ENCODE peak calls at places on chromosomes 5 and 9, in seven cellular contexts. B is astrocyte of the spinal cord, Z is heart right ventricle, L is mammary epithelial cell, G is right lobe of liver, Y is AG10803, V is cardiac fibroblast. K is an unnamed sample.

GRCh38 chr9:34501889-34502425 is 20.8 kb downstream of the ENHO start:
- DNase-seq in B (peak), Z (peak), L (no peak), G (no peak), Y (peak), V (peak), K (peak)

GRCh38 chr5:150404991-150405816 is 7.5 kb downstream of the CD74 start:
- DNase-seq in B (no peak), Z (no peak), L (no peak), G (no peak), Y (no peak), V (no peak), K (no peak)

GRCh38 chr5:168931638-168932345 is 352.6 kb upstream of the PANK3 start:
- DNase-seq in B (no peak), Z (no peak), L (peak), G (no peak), Y (peak), V (peak), K (no peak)

GRCh38 chr5:61313960-61314681 is 17.9 kb upstream of the ZSWIM6 start:
- DNase-seq in B (peak), Z (no peak), L (peak), G (no peak), Y (peak), V (peak), K (peak)

GRCh38 chr5:30849801-30850370 is 343.6 kb upstream of the CDH6 start:
- DNase-seq in B (peak), Z (no peak), L (no peak), G (no peak), Y (no peak), V (peak), K (no peak)

GRCh38 chr5:88551724-88552345 is 283.2 kb upstream of the TMEM161B start:
- DNase-seq in B (no peak), Z (no peak), L (no peak), G (no peak), Y (no peak), V (no peak), K (no peak)

GRCh38 chr5:11903614-11904269 is 504 bp downstream of the CTNND2 start:
- DNase-seq in B (peak), Z (peak), L (no peak), G (no peak), Y (no peak), V (peak), K (no peak)

GRCh38 chr9:94018628-94019027 is 63.5 kb upstream of the BARX1 start:
- DNase-seq in B (peak), Z (no peak), L (no peak), G (no peak), Y (peak), V (peak), K (peak)

GRCh38 chr5:158163836-158164572 is 305.1 kb upstream of the CLINT1 start:
- DNase-seq in B (no peak), Z (no peak), L (no peak), G (no peak), Y (peak), V (no peak), K (peak)

GRCh38 chr5:134436523-134437339 is 25.1 kb upstream of the CDKN2AIPNL start:
- DNase-seq in B (peak), Z (peak), L (peak), G (peak), Y (peak), V (peak), K (peak)

GRCh38 chr9:11701706-11702105 is 991.5 kb upstream of the TYRP1 start:
- DNase-seq in B (no peak), Z (no peak), L (no peak), G (no peak), Y (no peak), V (no peak), K (no peak)

GRCh38 chr9:74729129-74729710 is 158.5 kb downstream of the TRPM6 start:
- DNase-seq in B (peak), Z (no peak), L (no peak), G (no peak), Y (no peak), V (no peak), K (peak)

GRCh38 chr5:174571662-174572397 is 152.6 kb upstream of the MSX2 start:
- DNase-seq in B (peak), Z (peak), L (peak), G (peak), Y (peak), V (peak), K (peak)

GRCh38 chr9:87269296-87269695 is 228.4 kb upstream of the DAPK1 start:
- DNase-seq in B (no peak), Z (no peak), L (no peak), G (no peak), Y (no peak), V (no peak), K (no peak)

DNA sequence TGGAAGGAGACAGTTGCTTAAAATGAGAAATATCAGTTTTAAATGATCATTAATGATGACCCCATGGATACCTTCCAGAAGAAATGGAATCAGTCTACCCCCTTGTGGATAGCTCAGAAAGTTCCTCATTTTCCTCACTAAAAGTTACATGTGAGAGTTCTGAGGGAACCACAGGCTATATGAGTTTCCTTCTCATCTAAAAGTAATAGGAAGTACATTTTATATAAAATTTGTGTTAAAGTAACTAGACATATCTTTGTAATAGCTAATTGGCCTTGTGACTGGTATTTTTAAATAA is 104.9 kb upstream of the SLC25A48 start:
- DNase-seq in B (no peak), Z (no peak), L (no peak), G (no peak), Y (no peak), V (no peak), K (no peak)
- TF ChIP-seq CTCF in B (peak), Z (no peak), L (peak), G (peak), Y (peak), V (peak), K (no peak)

DNA sequence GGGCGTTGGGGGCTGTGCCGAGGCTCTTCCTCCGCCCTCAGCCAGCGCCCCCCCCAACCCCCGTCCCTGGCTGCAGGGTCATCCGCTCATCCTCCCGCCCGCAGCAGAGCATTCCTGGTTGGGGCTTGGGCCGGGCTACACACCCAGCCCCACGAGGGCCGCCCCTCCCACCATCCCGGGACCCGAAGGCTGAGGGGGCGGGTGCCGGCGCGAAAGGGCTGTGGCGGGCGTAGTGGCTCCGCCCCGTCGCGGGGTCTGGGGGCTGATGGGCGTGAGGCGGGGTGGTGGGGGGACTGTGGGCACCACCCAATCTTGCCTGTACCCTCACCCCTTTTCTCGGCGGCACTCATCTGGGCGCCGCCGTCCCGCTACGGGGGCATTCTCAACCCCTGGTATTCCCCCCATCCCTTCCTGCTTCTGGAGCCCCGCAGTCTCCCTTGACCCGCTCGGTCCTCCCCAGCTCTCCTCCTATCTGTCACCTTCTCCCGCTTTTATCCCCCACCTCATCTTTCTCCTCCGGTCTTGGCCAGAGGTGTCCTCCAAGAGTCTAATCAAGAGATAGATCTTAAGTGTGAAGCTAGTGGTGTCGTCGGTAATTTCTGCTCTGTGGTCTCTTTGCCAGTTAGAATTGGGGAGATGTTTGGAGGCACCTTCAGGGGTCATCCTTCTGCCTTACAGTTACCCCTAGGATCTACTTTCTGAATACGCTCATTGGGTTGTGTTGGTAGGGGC is 1.6 kb downstream of the FER start:
- DNase-seq in B (peak), Z (no peak), L (peak), G (no peak), Y (no peak), V (peak), K (no peak)
- H3K4me3 ChIP-seq in B (peak), Z (peak), L (peak), G (peak), Y (peak), V (peak), K (peak)

GRCh38 chr5:78221964-78222451 is 72.5 kb downstream of the AP3B1 start:
- DNase-seq in B (no peak), Z (no peak), L (peak), G (no peak), Y (peak), V (peak), K (peak)
- TF ChIP-seq CTCF in B (peak), Z (no peak), L (no peak), G (no peak), Y (peak), V (peak), K (peak)

GRCh38 chr9:120925535-120926396 is 830 bp downstream of the TRAF1 start:
- DNase-seq in B (peak), Z (no peak), L (peak), G (no peak), Y (peak), V (peak), K (peak)

GRCh38 chr9:120928015-120928719 is 1.6 kb upstream of the TRAF1 start:
- DNase-seq in B (no peak), Z (peak), L (no peak), G (no peak), Y (no peak), V (peak), K (no peak)

GRCh38 chr9:120926397-120926928 is at the start of gene TRAF1:
- DNase-seq in B (no peak), Z (no peak), L (no peak), G (no peak), Y (no peak), V (no peak), K (no peak)

GRCh38 chr9:120928720-120929389 is 2.3 kb upstream of the TRAF1 start:
- DNase-seq in B (peak), Z (peak), L (peak), G (peak), Y (peak), V (peak), K (peak)

DNA sequence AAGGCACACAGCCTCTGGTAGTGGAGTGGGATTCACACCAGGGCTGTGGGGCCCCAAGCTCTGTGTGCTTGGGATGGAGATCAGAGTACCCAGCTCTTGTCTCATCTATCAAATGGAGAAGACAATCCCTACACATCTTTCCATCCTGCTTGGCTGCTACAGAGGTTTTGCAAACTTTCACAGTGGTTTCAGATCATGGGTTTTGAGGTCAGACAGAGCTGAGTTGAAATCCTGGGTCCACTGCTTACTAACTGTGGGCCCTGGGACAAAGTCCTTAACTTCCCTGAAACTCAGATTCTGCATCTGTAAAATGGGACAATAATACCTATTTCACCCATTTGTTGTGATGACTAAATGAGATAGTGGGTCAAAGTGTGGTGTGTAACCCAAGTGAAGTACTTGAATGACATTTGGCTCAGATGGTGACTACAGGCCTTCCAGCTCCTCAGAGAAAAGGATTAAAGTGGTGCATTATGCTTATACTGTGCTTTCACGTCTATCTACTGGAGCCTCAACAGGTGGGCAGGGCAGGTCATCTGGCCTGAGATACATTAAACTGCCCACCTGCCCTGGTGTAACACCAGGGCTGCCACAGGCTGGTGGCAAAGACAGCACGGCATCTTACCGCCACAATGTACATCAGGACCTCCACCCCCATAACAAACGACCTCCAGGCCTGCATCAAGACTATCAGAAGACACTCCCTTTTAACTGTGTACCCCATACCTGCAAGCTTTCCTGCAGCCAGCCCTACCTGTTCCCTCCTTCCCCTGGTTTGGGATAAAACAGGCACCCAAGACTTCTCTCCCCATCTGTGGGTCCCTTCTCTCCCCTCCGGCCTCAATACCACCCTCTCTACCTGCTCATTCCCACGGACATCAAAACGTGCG is 774 bp upstream of the TRAF1 start:
- DNase-seq in B (no peak), Z (no peak), L (no peak), G (no peak), Y (no peak), V (no peak), K (no peak)
- H3K4me3 ChIP-seq in B (no peak), Z (no peak), L (no peak), G (no peak), Y (no peak), V (no peak), K (no peak)

DNA sequence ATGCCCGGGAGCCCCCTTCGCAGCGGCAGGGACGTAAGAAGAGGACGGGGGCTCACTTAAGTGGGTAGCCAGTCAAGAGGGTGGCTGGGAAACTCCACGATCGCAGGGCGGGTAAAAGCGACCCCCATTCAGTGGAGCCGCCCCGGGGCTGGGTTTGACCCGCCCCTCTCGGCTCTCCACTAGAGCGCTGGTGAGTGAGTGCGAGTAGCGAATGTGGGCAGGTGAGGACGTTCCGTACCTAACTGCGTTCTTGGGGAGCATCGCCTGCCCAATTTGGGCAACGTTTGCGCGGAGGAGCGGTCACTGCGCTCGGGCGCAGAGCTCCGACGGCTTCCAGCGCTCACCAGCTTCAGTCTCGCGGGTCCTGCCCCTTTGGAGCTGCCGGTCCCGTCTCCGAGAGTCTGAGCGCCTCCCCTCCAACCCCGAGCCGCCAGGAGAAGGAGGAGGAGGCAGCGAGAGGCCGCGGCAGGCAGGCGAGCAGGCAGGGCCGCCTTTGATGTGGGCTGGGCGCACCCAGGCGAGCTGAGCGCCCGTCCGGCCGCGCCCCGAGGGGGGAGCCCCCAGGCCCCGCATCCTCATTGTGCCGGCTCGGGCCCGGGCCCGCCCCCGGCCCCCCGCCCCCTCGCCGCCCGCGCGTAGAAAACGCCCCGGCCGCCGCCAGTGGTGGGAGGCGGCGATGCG is at the start of gene FGF18:
- DNase-seq in B (peak), Z (peak), L (peak), G (no peak), Y (peak), V (peak), K (peak)
- TF ChIP-seq CTCF in B (no peak), Z (no peak), L (no peak), G (peak), Y (no peak), V (no peak), K (no peak)

DNA sequence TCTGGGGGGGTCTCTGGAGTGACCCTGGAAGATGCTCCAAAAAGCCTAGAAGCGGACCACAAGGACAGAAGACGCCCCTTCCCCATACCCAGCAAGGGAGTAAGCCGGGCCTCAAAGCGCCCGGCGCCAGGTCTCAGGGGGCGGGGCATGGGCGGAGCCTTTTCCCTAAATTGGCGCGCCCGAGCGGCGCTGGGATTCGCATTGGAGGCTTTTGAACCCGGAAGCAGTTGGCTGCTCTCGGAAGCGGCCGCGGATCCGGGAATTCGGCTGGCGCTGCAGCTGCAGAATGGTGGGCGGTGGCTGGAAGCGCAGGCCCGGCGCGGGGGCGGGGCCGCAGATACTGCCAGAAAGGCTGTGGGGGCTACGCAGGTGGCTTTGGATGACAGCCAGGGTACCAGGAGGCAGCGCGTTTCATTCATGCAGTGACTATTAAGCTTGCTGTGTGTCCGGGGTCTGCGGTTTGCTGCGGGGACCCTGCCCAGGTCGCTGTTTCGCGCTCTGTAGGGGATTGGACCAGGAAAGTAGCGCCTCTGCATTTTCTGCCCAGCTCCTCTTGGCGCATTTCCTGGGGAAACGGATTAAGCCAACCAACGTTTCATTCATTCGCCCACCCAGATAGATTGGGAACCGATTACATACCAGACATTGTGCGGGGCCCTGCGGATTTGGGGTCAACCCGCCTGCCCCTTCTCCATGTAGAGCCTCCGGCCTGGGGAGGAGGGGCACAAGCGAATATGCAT is 83.0 kb upstream of the FREM1 start:
- DNase-seq in B (peak), Z (peak), L (peak), G (peak), Y (peak), V (peak), K (peak)
- H3K4me3 ChIP-seq in B (peak), Z (peak), L (peak), G (peak), Y (peak), V (peak), K (peak)

GRCh38 chr5:120803282-120803681 is 339.2 kb downstream of the PRR16 start:
- DNase-seq in B (peak), Z (no peak), L (peak), G (no peak), Y (peak), V (peak), K (peak)
- TF ChIP-seq CTCF in B (no peak), Z (peak), L (no peak), G (peak), Y (peak), V (peak), K (peak)

GRCh38 chr5:162929104-162929503 is 508.3 kb upstream of the CCNG1 start:
- DNase-seq in B (no peak), Z (no peak), L (no peak), G (no peak), Y (no peak), V (no peak), K (no peak)

DNA sequence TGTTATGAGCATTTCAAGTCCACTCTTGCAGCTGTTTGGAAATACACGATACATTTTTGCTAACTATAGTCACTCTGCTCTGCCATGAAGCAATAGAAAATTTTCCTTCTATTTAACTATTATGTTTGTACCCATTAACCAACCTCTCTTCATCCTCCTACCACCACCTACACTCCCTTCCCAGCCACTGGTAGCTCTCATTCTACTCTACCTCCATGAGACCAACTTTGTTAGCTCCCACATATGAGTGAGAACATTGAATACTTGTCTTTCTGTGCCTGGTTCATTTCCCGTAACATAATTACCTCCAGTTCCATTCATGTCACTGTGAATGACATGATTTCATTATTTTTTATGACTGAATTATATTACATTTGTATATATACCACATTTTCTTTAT is 505.9 kb upstream of the CCNG1 start:
- DNase-seq in B (no peak), Z (no peak), L (no peak), G (no peak), Y (no peak), V (no peak), K (no peak)
- H3K4me3 ChIP-seq in B (no peak), Z (no peak), L (no peak), G (no peak), Y (no peak), V (no peak), K (no peak)